ENCODE peak calls at places on chromosomes 7 and 10, in eight cellular contexts. V is astrocyte of the hippocampus; T is mucosa of gallbladder; A is H1; W is skeletal muscle cell; E is Calu3; C is GM23248; J is stimulated activated CD4-positive, alpha-beta T cell treated with anti-CD3 and anti-CD28 coated beads, Interleukin-4, amount 100 ng/mL, for 48 hours. R is an unnamed sample.

GRCh38 chr10:45811075-45811474 is 36.2 kb downstream of the AGAP4 start:
- DNase-seq in J (no peak), A (no peak), T (no peak), W (no peak), E (no peak), C (no peak), V (no peak), R (no peak)

GRCh38 chr7:117218700-117219099 is 104.2 kb downstream of the WNT2 start:
- DNase-seq in J (no peak), W (no peak), C (no peak), T (no peak), E (no peak), A (no peak), V (no peak), R (no peak)

GRCh38 chr7:115561341-115562110 is 469.0 kb downstream of the TFEC start:
- DNase-seq in A (no peak), E (no peak), J (no peak), W (peak), C (peak), T (no peak), V (peak), R (no peak)

GRCh38 chr10:103584216-103585010 is 90.9 kb downstream of the NEURL1 start:
- DNase-seq in J (peak), T (no peak), V (peak), W (no peak), A (no peak), C (peak), E (no peak), R (peak)

GRCh38 chr10:11165591-11166543 is 148.2 kb downstream of the CELF2 start:
- DNase-seq in C (peak), V (peak), T (peak), J (peak), E (no peak), A (no peak), W (no peak), R (peak)

GRCh38 chr7:157348548-157348947 is 11.7 kb downstream of the DNAJB6 start:
- DNase-seq in J (no peak), E (no peak), W (no peak), C (no peak), A (no peak), V (no peak), T (no peak), R (no peak)

GRCh38 chr10:88194041-88194887 is 330.8 kb downstream of the PTEN start:
- DNase-seq in C (peak), T (no peak), A (no peak), W (no peak), J (no peak), E (no peak), V (no peak), R (peak)

GRCh38 chr7:96701258-96701657 is 8.4 kb downstream of the SEM1 start:
- DNase-seq in A (no peak), W (no peak), E (peak), T (no peak), J (no peak), V (no peak), C (no peak), R (no peak)

GRCh38 chr10:97600616-97601015 is 11.1 kb downstream of the C10orf62 start:
- DNase-seq in W (no peak), T (no peak), E (no peak), J (no peak), V (no peak), C (no peak), A (no peak), R (no peak)

GRCh38 chr7:42572561-42572960 is 335.6 kb upstream of the GLI3 start:
- DNase-seq in W (no peak), J (no peak), A (no peak), T (no peak), C (no peak), V (peak), E (no peak), R (no peak)

GRCh38 chr7:150453186-150453585 is 2.8 kb downstream of the GIMAP8 start:
- DNase-seq in T (no peak), J (no peak), A (no peak), W (no peak), V (no peak), C (no peak), E (no peak), R (peak)

GRCh38 chr7:127831312-127832212 is 179.6 kb downstream of the SND1 start:
- DNase-seq in A (no peak), T (no peak), W (no peak), C (no peak), J (no peak), V (no peak), E (no peak), R (no peak)

GRCh38 chr7:73703985-73704639 is 15.4 kb downstream of the STX1A start:
- DNase-seq in A (peak), W (no peak), J (peak), E (no peak), V (peak), C (peak), T (peak), R (peak)

GRCh38 chr7:158613481-158613880 is 25.9 kb upstream of the PTPRN2 start:
- DNase-seq in E (no peak), W (no peak), A (no peak), V (peak), T (no peak), C (peak), J (no peak), R (no peak)

GRCh38 chr10:77223532-77224460 is 413.8 kb downstream of the KCNMA1 start:
- DNase-seq in V (no peak), T (no peak), E (no peak), W (no peak), J (no peak), A (no peak), C (peak), R (no peak)

GRCh38 chr7:27453702-27454405 is 208.8 kb downstream of the HIBADH start:
- DNase-seq in V (peak), W (peak), J (no peak), T (no peak), E (peak), C (peak), A (no peak), R (no peak)

GRCh38 chr7:69775231-69775771 is 177.0 kb downstream of the AUTS2 start:
- DNase-seq in C (peak), W (no peak), J (no peak), A (no peak), V (no peak), E (no peak), T (no peak), R (no peak)

GRCh38 chr7:107169120-107170050 is 582 bp downstream of the HBP1 start:
- DNase-seq in T (peak), A (peak), J (peak), E (peak), C (peak), W (peak), V (peak), R (peak)

GRCh38 chr7:45580053-45580872 is 6.1 kb downstream of the ADCY1 start:
- DNase-seq in C (peak), E (peak), A (no peak), W (no peak), J (no peak), T (no peak), V (no peak), R (no peak)

GRCh38 chr7:106423111-106423510 is 138.3 kb upstream of the NAMPT start:
- DNase-seq in T (no peak), E (no peak), W (no peak), V (no peak), A (no peak), C (no peak), J (no peak), R (no peak)

GRCh38 chr7:84049034-84049433 is 145.6 kb downstream of the SEMA3A start:
- DNase-seq in C (no peak), W (no peak), T (no peak), E (no peak), V (no peak), A (no peak), J (no peak), R (no peak)